ENCODE peak calls at places on chromosomes 11 and 22, in four cellular contexts. R, O, J and V are unnamed samples.

GRCh38 chr11:71489311-71490043 is 36.5 kb downstream of the NADSYN1 start:
- DNase-seq in R (no peak), O (peak; percentile 82), J (peak; percentile 74), V (peak; percentile 65)

GRCh38 chr11:130705670-130706421 is 210.4 kb downstream of the SNX19 start:
- DNase-seq in J (no peak), O (no peak), R (no peak), V (peak; percentile 39)

GRCh38 chr11:133606122-133606521 is 73.8 kb upstream of the OPCML start:
- DNase-seq in R (no peak), O (no peak), J (no peak), V (no peak)

GRCh38 chr11:75275581-75275980 is 35.0 kb downstream of the TPBGL start:
- DNase-seq in O (peak; percentile 13), R (peak; percentile 47), J (no peak), V (no peak)

GRCh38 chr11:30583505-30584280 is 2.5 kb downstream of the MPPED2 start:
- DNase-seq in J (no peak), R (no peak), O (no peak), V (no peak)

GRCh38 chr11:39965701-39966100 is 1493.8 kb downstream of the LRRC4C start:
- DNase-seq in J (no peak), R (no peak), O (no peak), V (no peak)

GRCh38 chr11:130600139-130600538 is 151.7 kb downstream of the ADAMTS15 start:
- DNase-seq in R (no peak), J (peak; percentile 30), O (peak; percentile 64), V (no peak)

GRCh38 chr11:114395776-114396175 is 4.5 kb downstream of the C11orf71 start:
- DNase-seq in J (no peak), R (no peak), O (no peak), V (peak; percentile 36)

GRCh38 chr11:72760543-72761400 is 8.6 kb upstream of the ARAP1 start:
- DNase-seq in O (peak; percentile 84), J (peak; percentile 85), R (no peak), V (no peak)

GRCh38 chr11:83070878-83071640 is 638 bp downstream of the RAB30 start:
- DNase-seq in J (peak; percentile 33), R (peak; percentile 59), O (peak; percentile 26), V (no peak)

GRCh38 chr22:40491990-40492631 is 121.7 kb downstream of the SGSM3 start:
- DNase-seq in J (peak; percentile 50), O (peak; percentile 40), R (peak; percentile 28), V (no peak)
- H3K4me3 ChIP-seq in J (no peak overlapping the region), O (no peak overlapping the region), R (no peak overlapping the region), V (no peak overlapping the region)

DNA sequence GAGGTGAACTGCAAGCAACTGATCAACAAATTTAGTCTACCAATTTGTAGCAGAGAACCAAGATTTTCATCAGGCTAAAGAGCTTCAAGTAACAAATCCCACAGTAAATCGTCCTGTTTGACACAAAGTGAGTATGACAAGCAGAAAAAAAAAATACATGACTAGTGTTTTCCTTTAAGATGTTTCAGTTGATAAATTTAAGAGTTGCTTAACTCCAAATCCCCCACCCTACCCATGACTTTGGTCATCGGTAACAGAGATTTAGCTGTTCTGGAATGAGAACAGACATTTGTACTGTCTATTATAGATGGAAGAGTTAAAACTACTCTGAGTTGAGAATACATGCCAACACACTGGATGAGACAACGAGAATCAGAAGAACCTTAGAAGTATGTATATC is 165.0 kb upstream of the MTMR2 start:
- DNase-seq in O (no peak), J (no peak), R (no peak), V (no peak)
- H3K4me3 ChIP-seq in O (no peak overlapping the region), J (no peak overlapping the region), R (no peak overlapping the region), V (no peak overlapping the region)

GRCh38 chr22:20211409-20211996 is 56.6 kb downstream of the RTN4R start:
- DNase-seq in O (no peak), R (no peak), J (no peak), V (no peak)
- H3K4me3 ChIP-seq in O (no peak overlapping the region), R (no peak overlapping the region), J (no peak overlapping the region), V (no peak overlapping the region)

GRCh38 chr11:61888043-61888442 is 3.3 kb downstream of the FADS3 start:
- DNase-seq in J (peak; percentile 97), R (no peak), O (peak; percentile 90), V (peak; percentile 92)
- H3K4me3 ChIP-seq in J (no peak overlapping the region), R (no peak overlapping the region), O (no peak overlapping the region), V (no peak overlapping the region)

GRCh38 chr22:45998638-45999378 is 21.8 kb upstream of the WNT7B start:
- DNase-seq in R (no peak), J (no peak), O (no peak), V (no peak)

GRCh38 chr22:45997775-45998637 is 21.0 kb upstream of the WNT7B start:
- DNase-seq in J (no peak), R (no peak), O (no peak), V (no peak)

GRCh38 chr22:45995405-45996101 is 18.6 kb upstream of the WNT7B start:
- DNase-seq in J (no peak), O (no peak), R (no peak), V (no peak)

GRCh38 chr22:45996241-45997076 is 19.5 kb upstream of the WNT7B start:
- DNase-seq in O (peak; percentile 42), J (peak; percentile 74), R (no peak), V (no peak)

GRCh38 chr22:45997077-45997774 is 20.3 kb upstream of the WNT7B start:
- DNase-seq in O (peak; percentile 95), J (peak; percentile 98), R (peak; percentile 85), V (peak; percentile 43)
- H3K4me3 ChIP-seq in O (no peak overlapping the region), J (no peak overlapping the region), R (no peak overlapping the region), V (no peak overlapping the region)